ENCODE peak calls at places on chromosome 9, in eight cellular contexts. B is gastrocnemius medialis, S is neural crest cell, Z is GM12865, X is heart left ventricle, D is B cell, M is type B pancreatic cell, L is left ventricle myocardium inferior. I is an unnamed sample.

GRCh38 chr9:95381243-95381642 is 63.7 kb upstream of the FANCC start:
- DNase-seq in B (no peak), S (no peak), Z (peak), X (no peak), D (no peak), M (no peak), L (no peak), I (no peak)

GRCh38 chr9:99050292-99050911 is 54.5 kb upstream of the TGFBR1 start:
- DNase-seq in B (no peak), S (no peak), Z (no peak), X (no peak), D (no peak), M (no peak), L (no peak), I (no peak)

GRCh38 chr9:113650207-113651131 is 186.9 kb downstream of the RGS3 start:
- DNase-seq in B (no peak), S (no peak), Z (no peak), X (no peak), D (no peak), M (no peak), L (no peak), I (no peak)

GRCh38 chr9:81132318-81132717 is 557.0 kb downstream of the TLE1 start:
- DNase-seq in B (no peak), S (no peak), Z (no peak), X (no peak), D (no peak), M (no peak), L (no peak), I (no peak)

GRCh38 chr9:87109182-87109581 is 161.9 kb upstream of the GAS1 start:
- DNase-seq in B (no peak), S (no peak), Z (no peak), X (no peak), D (no peak), M (no peak), L (no peak), I (no peak)

GRCh38 chr9:125650271-125650737 is 56.7 kb downstream of the MAPKAP1 start:
- DNase-seq in B (no peak), S (no peak), Z (peak), X (no peak), D (peak), M (no peak), L (no peak), I (no peak)

GRCh38 chr9:137721479-137721878 is 102.7 kb downstream of the EHMT1 start:
- DNase-seq in B (no peak), S (no peak), Z (no peak), X (no peak), D (no peak), M (no peak), L (no peak), I (no peak)

GRCh38 chr9:95669253-95669652 is 152.5 kb upstream of the PTCH1 start:
- DNase-seq in B (no peak), S (no peak), Z (no peak), X (no peak), D (no peak), M (no peak), L (no peak), I (no peak)

GRCh38 chr9:85716031-85716877 is 25.5 kb downstream of the AGTPBP1 start:
- DNase-seq in B (no peak), S (no peak), Z (peak), X (no peak), D (no peak), M (no peak), L (no peak), I (no peak)
- TF ChIP-seq CTCF in B (no peak), S (peak), Z (peak), X (peak), D (peak), M (peak), L (peak), I (no peak)

DNA sequence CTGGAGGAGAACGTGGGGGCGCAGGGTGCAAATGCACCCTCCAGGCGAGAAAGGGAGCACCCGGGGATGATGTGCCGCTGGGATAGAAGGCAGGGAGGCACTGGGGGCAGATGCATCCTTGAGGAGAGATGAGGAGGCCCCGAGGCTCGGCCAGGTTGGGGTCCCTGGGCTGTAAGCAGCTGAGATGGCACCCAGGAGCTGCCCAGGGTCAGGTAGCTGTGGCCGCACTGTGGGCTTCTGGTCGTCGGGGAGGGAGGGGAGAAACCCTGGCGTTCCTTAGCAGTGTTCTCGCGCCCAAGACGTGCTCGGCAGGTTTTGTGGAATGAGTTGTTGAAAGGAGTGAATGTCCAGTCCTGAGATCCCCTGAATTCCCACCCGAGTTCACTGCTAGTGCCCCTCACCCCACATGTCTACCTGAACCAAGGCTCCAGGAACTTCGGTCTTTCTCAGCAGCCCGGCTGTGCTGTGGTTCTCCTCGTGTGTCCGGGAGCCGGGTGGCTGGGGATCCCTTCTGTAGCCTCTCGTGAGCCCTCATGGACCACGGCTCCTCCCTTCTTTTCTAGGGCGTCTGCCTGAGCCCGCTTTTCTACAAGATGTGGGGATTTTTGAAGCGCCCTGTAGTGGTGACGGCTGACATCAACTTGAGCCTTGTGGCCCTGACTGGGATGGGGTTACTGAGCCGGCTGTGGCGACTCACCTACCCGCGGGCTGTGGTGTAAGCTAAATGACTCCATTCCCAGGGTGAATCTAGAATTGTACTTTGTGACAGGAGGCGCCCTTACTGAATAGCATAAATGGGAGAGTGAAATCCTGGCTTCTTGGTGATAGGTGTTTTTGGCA is 1.1 kb downstream of the POMT1 start:
- DNase-seq in B (no peak), S (no peak), Z (peak), X (no peak), D (peak), M (no peak), L (no peak), I (no peak)
- TF ChIP-seq CTCF in B (no peak), S (no peak), Z (no peak), X (no peak), D (no peak), M (no peak), L (no peak), I (no peak)

DNA sequence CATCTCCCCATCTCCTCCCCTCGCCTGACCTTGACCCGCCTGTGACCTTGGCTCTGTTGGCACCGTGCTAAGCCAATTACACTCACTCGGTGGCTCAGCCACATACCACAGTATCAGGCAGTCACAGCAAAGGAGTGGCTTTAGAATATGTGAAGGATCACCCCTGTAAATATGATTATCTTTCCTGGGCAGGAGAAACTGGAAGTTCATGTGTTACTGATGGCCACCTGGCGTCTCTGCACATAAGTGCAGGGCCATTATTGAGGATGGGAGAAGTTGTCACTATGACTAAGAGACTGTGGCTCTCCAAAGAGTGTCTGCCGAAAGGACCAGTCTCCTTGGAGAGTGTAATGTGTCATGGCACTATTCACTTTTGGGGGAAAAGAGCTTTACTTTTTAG is 116.9 kb upstream of the S1PR3 start:
- DNase-seq in B (no peak), S (no peak), Z (no peak), X (peak), D (no peak), M (no peak), L (no peak), I (no peak)
- TF ChIP-seq CTCF in B (no peak), S (no peak), Z (peak), X (peak), D (no peak), M (no peak), L (peak), I (no peak)

GRCh38 chr9:108813951-108814601 is 41.7 kb downstream of the ACTL7B start:
- DNase-seq in B (no peak), S (no peak), Z (no peak), X (no peak), D (no peak), M (no peak), L (no peak), I (no peak)
- TF ChIP-seq CTCF in B (peak), S (no peak), Z (peak), X (peak), D (peak), M (peak), L (peak), I (no peak)

GRCh38 chr9:89919171-89919681 is 314.4 kb downstream of the GADD45G start:
- DNase-seq in B (peak), S (no peak), Z (peak), X (peak), D (peak), M (no peak), L (peak), I (no peak)
- TF ChIP-seq CTCF in B (peak), S (no peak), Z (peak), X (peak), D (peak), M (peak), L (peak), I (no peak)

I was measured in mesothelial cell of epicardium.